ENCODE peak calls at places on chromosomes 13 and 19, in ten cellular contexts. G is iPS DF 19.7; A is RPMI7951; O is heart left ventricle; D is stimulated activated CD8-positive, alpha-beta memory T cell treated with anti-CD3 and anti-CD28 coated beads, Interleukin-15, amount 100 ng/mL, for 1 hour; J is left cardiac atrium; V is omental fat pad; K is GM10248; X is left ventricle myocardium inferior; R is mammary epithelial cell. L is an unnamed sample.

GRCh38 chr13:35866801-35867200 is 264.4 kb downstream of the DCLK1 start:
- DNase-seq in O (peak), R (no peak), V (no peak), X (peak), A (no peak), G (no peak), J (peak), K (no peak), D (no peak), L (no peak)

GRCh38 chr19:55486971-55487883 is 1.0 kb upstream of the SSC5D start:
- DNase-seq in D (no peak), O (peak), X (peak), K (peak), A (peak), V (peak), J (peak), G (no peak), R (peak), L (peak)

GRCh38 chr19:15779756-15780476 is 7.5 kb upstream of the OR10H5 start:
- DNase-seq in X (peak), J (peak), D (no peak), A (peak), G (no peak), V (no peak), O (peak), K (no peak), R (peak), L (peak)

GRCh38 chr13:42981317-42981716 is 10.7 kb downstream of the EPSTI1 start:
- DNase-seq in X (no peak), A (no peak), K (no peak), V (no peak), R (no peak), J (no peak), D (no peak), G (no peak), O (no peak), L (no peak)

GRCh38 chr19:290539-291521 is at the start of gene PLPP2:
- DNase-seq in V (no peak), K (no peak), G (peak), X (no peak), A (no peak), D (no peak), J (no peak), O (no peak), R (peak), L (peak)

GRCh38 chr13:23087884-23088283 is 92.9 kb upstream of the SGCG start:
- DNase-seq in X (no peak), R (no peak), J (no peak), D (no peak), A (peak), O (no peak), V (no peak), G (peak), K (peak), L (no peak)

GRCh38 chr19:1131718-1132552 is 28.1 kb downstream of the GPX4 start:
- DNase-seq in X (peak), K (peak), R (peak), V (peak), D (peak), O (peak), G (no peak), A (no peak), J (peak), L (peak)

GRCh38 chr13:110250258-110250891 is 56.6 kb downstream of the COL4A1 start:
- DNase-seq in O (peak), R (peak), G (no peak), J (peak), V (peak), K (no peak), A (peak), X (peak), D (no peak), L (peak)

GRCh38 chr19:3135961-3136683 is at the start of gene GNA15:
- DNase-seq in R (peak), D (no peak), J (no peak), X (no peak), V (no peak), O (no peak), G (no peak), K (peak), A (peak), L (no peak)

GRCh38 chr13:48532146-48532472 is 771 bp downstream of the RCBTB2 start:
- DNase-seq in R (no peak), K (no peak), V (no peak), D (no peak), J (no peak), G (no peak), X (no peak), O (no peak), A (no peak), L (no peak)

GRCh38 chr19:33815410-33816340 is 19.0 kb downstream of the KCTD15 start:
- DNase-seq in J (no peak), D (no peak), X (no peak), O (no peak), R (peak), G (no peak), V (no peak), A (peak), K (no peak), L (no peak)

GRCh38 chr13:102197193-102197592 is 204.7 kb downstream of the FGF14 start:
- DNase-seq in A (peak), D (no peak), J (no peak), X (no peak), V (no peak), K (no peak), G (peak), R (peak), O (no peak), L (no peak)

GRCh38 chr19:13764101-13764807 is at the start of gene MRI1:
- DNase-seq in A (peak), O (peak), G (no peak), X (peak), R (peak), K (peak), V (peak), D (peak), J (peak), L (peak)

GRCh38 chr19:3282155-3282554 is 57.7 kb downstream of the CELF5 start:
- DNase-seq in X (no peak), A (no peak), R (no peak), G (no peak), K (no peak), V (no peak), D (no peak), O (no peak), J (no peak), L (no peak)

GRCh38 chr19:38766276-38767047 is 6.9 kb downstream of the LGALS7 start:
- DNase-seq in X (no peak), V (no peak), O (no peak), A (no peak), D (no peak), K (no peak), G (no peak), R (no peak), J (no peak), L (no peak)

GRCh38 chr19:39411006-39411831 is 1.2 kb upstream of the PLEKHG2 start:
- DNase-seq in J (peak), D (no peak), A (no peak), K (peak), G (no peak), R (peak), O (no peak), X (no peak), V (no peak), L (peak)

GRCh38 chr13:45196622-45197021 is 4.2 kb downstream of the KCTD4 start:
- DNase-seq in G (no peak), K (no peak), O (no peak), R (peak), D (no peak), V (no peak), X (no peak), J (no peak), A (peak), L (no peak)

GRCh38 chr19:53864308-53864836 is 3.3 kb upstream of the MYADM start:
- DNase-seq in D (no peak), V (no peak), X (no peak), G (no peak), R (no peak), K (no peak), O (no peak), A (no peak), J (no peak), L (no peak)

GRCh38 chr13:70568571-70568970 is 460.3 kb upstream of the KLHL1 start:
- DNase-seq in K (peak), J (no peak), O (no peak), X (no peak), G (no peak), A (peak), D (no peak), R (peak), V (no peak), L (no peak)

GRCh38 chr13:35966024-35966423 is 165.2 kb downstream of the DCLK1 start:
- DNase-seq in R (no peak), G (no peak), A (no peak), V (no peak), K (no peak), X (no peak), J (no peak), D (no peak), O (no peak), L (no peak)

L was measured in uterus.